ENCODE peak calls at places on chromosomes 5 and 9, in five cellular contexts. V is GM20000; M is neural crest cell; L is activated CD4-positive, alpha-beta T cell treated with anti-CD3 and anti-CD28 coated beads for 48 hours; E is M059J. O is an unnamed sample.

GRCh38 chr5:35213608-35214007 is 16.7 kb downstream of the PRLR start:
- DNase-seq in V (no peak), M (no peak), L (no peak), E (peak), O (no peak)

GRCh38 chr9:134475051-134475790 is 149.0 kb downstream of the RXRA start:
- DNase-seq in V (no peak), M (no peak), L (peak), E (no peak), O (no peak)

GRCh38 chr9:35954942-35955546 is 2.9 kb downstream of the OR2S2 start:
- DNase-seq in V (peak), M (peak), L (peak), E (peak), O (peak)

GRCh38 chr9:76240578-76240977 is 153.6 kb downstream of the RFK start:
- DNase-seq in V (no peak), M (no peak), L (no peak), E (no peak), O (no peak)

GRCh38 chr9:137671721-137672120 is 52.9 kb downstream of the EHMT1 start:
- DNase-seq in V (no peak), M (no peak), L (no peak), E (no peak), O (no peak)

GRCh38 chr5:133897431-133897830 is 71.0 kb downstream of the C5orf15 start:
- DNase-seq in V (no peak), M (no peak), L (no peak), E (no peak), O (no peak)

GRCh38 chr5:5572010-5572982 is 149.8 kb downstream of the ICE1 start:
- DNase-seq in V (no peak), M (no peak), L (no peak), E (no peak), O (no peak)

GRCh38 chr5:442335-443238 is at the start of gene EXOC3:
- DNase-seq in V (peak), M (peak), L (peak), E (peak), O (peak)

GRCh38 chr5:133489632-133490031 is 122.7 kb downstream of the FSTL4 start:
- DNase-seq in V (peak), M (no peak), L (peak), E (peak), O (no peak)

GRCh38 chr5:1270426-1270825 is 24.4 kb downstream of the TERT start:
- DNase-seq in V (no peak), M (no peak), L (no peak), E (no peak), O (no peak)

GRCh38 chr9:128972956-128973355 is 25.5 kb downstream of the NUP188 start:
- DNase-seq in V (no peak), M (no peak), L (no peak), E (peak), O (no peak)

GRCh38 chr9:89750117-89750551 is 145.3 kb downstream of the GADD45G start:
- DNase-seq in V (no peak), M (no peak), L (no peak), E (no peak), O (no peak)

GRCh38 chr5:9653811-9654210 is 23.7 kb upstream of the TAS2R1 start:
- DNase-seq in V (peak), M (no peak), L (no peak), E (peak), O (peak)

GRCh38 chr9:534886-535285 is 306.6 kb upstream of the DMRT1 start:
- DNase-seq in V (no peak), M (no peak), L (no peak), E (peak), O (no peak)

GRCh38 chr5:10120934-10121333 is 128.8 kb downstream of the ATPSCKMT start:
- DNase-seq in V (no peak), M (no peak), L (no peak), E (no peak), O (no peak)